ENCODE peak calls at places on chromosomes 12 and 14, in ten cellular contexts. U, V, P, Y, I, S, J, B, L and Z are unnamed samples.

GRCh38 chr12:53123578-53124351 is 20.5 kb downstream of the SOAT2 start:
- DNase-seq in L (no peak), B (peak), Y (no peak), V (no peak), S (no peak), P (peak), U (peak), I (no peak), J (no peak), Z (peak)

GRCh38 chr14:81388236-81388801 is 11.8 kb downstream of the STON2 start:
- DNase-seq in B (no peak), I (no peak), S (no peak), L (peak), J (no peak), P (no peak), Y (no peak), V (no peak), U (no peak), Z (no peak)

GRCh38 chr12:64990991-64991570 is 130.0 kb downstream of the WIF1 start:
- DNase-seq in V (no peak), U (no peak), J (no peak), P (no peak), Y (no peak), B (peak), S (no peak), L (peak), I (no peak), Z (no peak)

GRCh38 chr12:90301095-90301494 is 592.5 kb upstream of the ATP2B1 start:
- DNase-seq in I (no peak), B (peak), L (no peak), Y (no peak), V (no peak), J (no peak), U (no peak), S (no peak), P (no peak), Z (no peak)

GRCh38 chr12:124361996-124362395 is 67.1 kb downstream of the RFLNA start:
- DNase-seq in L (no peak), Y (no peak), U (no peak), I (no peak), V (no peak), B (no peak), J (no peak), S (no peak), P (no peak), Z (no peak)

GRCh38 chr12:132190012-132190755 is 45.9 kb downstream of the NOC4L start:
- DNase-seq in I (no peak), B (no peak), J (no peak), S (no peak), U (peak), V (no peak), Y (no peak), P (no peak), L (no peak), Z (peak)

GRCh38 chr12:77087427-77087826 is 22.1 kb upstream of the E2F7 start:
- DNase-seq in L (no peak), Y (no peak), I (no peak), J (no peak), V (no peak), U (no peak), S (no peak), B (peak), P (peak), Z (no peak)

GRCh38 chr14:49971156-49972141 is 78.6 kb downstream of the ARF6 start:
- DNase-seq in B (peak), V (no peak), S (peak), J (no peak), P (peak), I (peak), U (peak), Y (no peak), L (peak), Z (peak)

GRCh38 chr12:40616383-40616900 is 75.8 kb upstream of the CNTN1 start:
- DNase-seq in P (no peak), B (no peak), I (no peak), L (peak), U (no peak), S (no peak), Y (no peak), V (no peak), J (no peak), Z (no peak)

GRCh38 chr12:132597333-132598283 is 12.8 kb downstream of the LRCOL1 start:
- DNase-seq in I (peak), P (peak), S (peak), B (peak), U (no peak), J (peak), V (no peak), Y (no peak), L (peak), Z (no peak)

GRCh38 chr12:356276-356988 is 32.7 kb downstream of the KDM5A start:
- DNase-seq in Y (no peak), S (no peak), J (peak), U (no peak), P (peak), V (no peak), L (no peak), B (peak), I (no peak), Z (no peak)

GRCh38 chr12:21980544-21980943 is 39.3 kb upstream of the ABCC9 start:
- DNase-seq in I (no peak), Y (no peak), B (no peak), J (no peak), U (no peak), L (no peak), S (no peak), V (no peak), P (peak), Z (no peak)

GRCh38 chr12:51421266-51421884 is 3.3 kb upstream of the SLC4A8 start:
- DNase-seq in L (peak), J (peak), P (peak), Y (no peak), S (no peak), V (no peak), B (peak), U (peak), I (peak), Z (peak)

GRCh38 chr12:93813972-93814821 is 137.0 kb downstream of the CRADD start:
- DNase-seq in U (no peak), V (peak), J (no peak), S (no peak), Y (peak), I (no peak), L (peak), B (peak), P (no peak), Z (no peak)

GRCh38 chr14:68820119-68820518 is 27.3 kb upstream of the ZFP36L1 start:
- DNase-seq in U (peak), V (no peak), Y (no peak), B (no peak), J (no peak), P (no peak), I (no peak), L (no peak), S (no peak), Z (peak)